ENCODE peak calls at places on chromosomes 12 and 14, in nine cellular contexts. Y, V, C, R, Z, N, U, M and W are unnamed samples.

GRCh38 chr12:114404451-114405198 is 1.3 kb downstream of the TBX5 start:
- DNase-seq in Y (peak), R (no peak), V (peak), M (no peak), N (no peak), U (no peak), C (no peak), Z (no peak), W (no peak)

GRCh38 chr12:53096761-53097160 is 706 bp upstream of the IGFBP6 start:
- DNase-seq in V (no peak), U (peak), C (no peak), R (no peak), N (no peak), M (no peak), Z (no peak), Y (no peak), W (no peak)

GRCh38 chr12:82474181-82474797 is 116.0 kb downstream of the METTL25 start:
- DNase-seq in C (no peak), R (no peak), U (no peak), Z (no peak), M (no peak), N (no peak), V (no peak), Y (no peak), W (no peak)

GRCh38 chr14:20679907-20680306 is 4.5 kb upstream of the RNASE4 start:
- DNase-seq in R (no peak), U (no peak), Y (peak), M (no peak), N (peak), Z (no peak), V (peak), C (no peak), W (no peak)

GRCh38 chr14:105476937-105477658 is 2.5 kb downstream of the CRIP2 start:
- DNase-seq in R (no peak), U (no peak), C (no peak), Z (no peak), M (no peak), V (no peak), Y (peak), N (no peak), W (no peak)

GRCh38 chr12:120229071-120229582 is 28.2 kb upstream of the RPLP0 start:
- DNase-seq in Y (peak), U (no peak), Z (no peak), C (peak), R (peak), V (no peak), N (no peak), M (no peak), W (no peak)

GRCh38 chr14:98731701-98732100 is 540.3 kb downstream of the BCL11B start:
- DNase-seq in N (no peak), Z (no peak), C (no peak), M (no peak), U (no peak), R (no peak), V (no peak), Y (no peak), W (no peak)

GRCh38 chr12:131047789-131048610 is 94.3 kb downstream of the ADGRD1 start:
- DNase-seq in U (no peak), C (peak), Y (peak), M (no peak), V (no peak), Z (no peak), R (no peak), N (no peak), W (no peak)

GRCh38 chr12:2640709-2641108 is 154.1 kb upstream of the FKBP4 start:
- DNase-seq in M (peak), Z (peak), N (no peak), R (no peak), U (peak), Y (peak), C (no peak), V (peak), W (peak)

GRCh38 chr12:32005496-32006125 is 46.4 kb downstream of the RESF1 start:
- DNase-seq in R (no peak), Y (no peak), U (no peak), Z (no peak), V (no peak), C (no peak), N (no peak), M (no peak), W (no peak)

GRCh38 chr12:13141686-13142085 is 38.2 kb upstream of the GSG1 start:
- DNase-seq in V (no peak), U (no peak), C (no peak), N (no peak), R (no peak), Y (peak), M (no peak), Z (no peak), W (no peak)

GRCh38 chr12:91133871-91134270 is 22.6 kb upstream of the LUM start:
- DNase-seq in R (no peak), Z (no peak), C (no peak), U (no peak), V (peak), M (no peak), N (no peak), Y (no peak), W (peak)

GRCh38 chr12:53811606-53812005 is 59.8 kb upstream of the CISTR start:
- DNase-seq in N (no peak), Z (no peak), Y (no peak), U (no peak), R (no peak), M (no peak), C (no peak), V (no peak), W (no peak)

GRCh38 chr12:116864371-116865160 is 16.7 kb downstream of the HRK start:
- DNase-seq in R (no peak), U (peak), Z (no peak), N (no peak), Y (no peak), M (no peak), V (peak), C (no peak), W (peak)

GRCh38 chr14:77653473-77653872 is 37.0 kb upstream of the SPTLC2 start:
- DNase-seq in M (no peak), V (no peak), C (peak), U (no peak), N (no peak), Y (no peak), R (no peak), Z (no peak), W (no peak)

GRCh38 chr12:6792522-6793201 is 3.3 kb downstream of the CD4 start:
- DNase-seq in U (peak), V (peak), Z (no peak), M (no peak), N (no peak), C (no peak), Y (peak), R (peak), W (no peak)

GRCh38 chr12:92759634-92760268 is 57.0 kb downstream of the PLEKHG7 start:
- DNase-seq in C (no peak), V (peak), R (no peak), Z (peak), Y (no peak), M (no peak), N (no peak), U (no peak), W (peak)

GRCh38 chr14:72613975-72614319 is 280.0 kb downstream of the DPF3 start:
- DNase-seq in M (no peak), U (no peak), R (no peak), N (no peak), C (no peak), Z (no peak), V (no peak), Y (no peak), W (no peak)

GRCh38 chr12:40569626-40570179 is 122.5 kb upstream of the CNTN1 start:
- DNase-seq in V (peak), Y (no peak), U (no peak), C (no peak), Z (no peak), N (no peak), M (no peak), R (no peak), W (no peak)

GRCh38 chr12:12684375-12685106 is 11.4 kb downstream of the GPR19 start:
- DNase-seq in M (peak), N (no peak), Z (no peak), Y (peak), R (no peak), V (peak), C (peak), U (no peak), W (no peak)

GRCh38 chr12:43029971-43030370 is 440.4 kb upstream of the PRICKLE1 start:
- DNase-seq in V (peak), M (no peak), Z (no peak), R (no peak), C (no peak), U (no peak), Y (no peak), N (no peak), W (no peak)

GRCh38 chr14:37195327-37195726 is 2.4 kb upstream of the MIPOL1 start:
- DNase-seq in V (peak), U (no peak), Z (no peak), N (no peak), Y (no peak), C (no peak), R (no peak), M (no peak), W (peak)

GRCh38 chr14:100067481-100067880 is 2.3 kb downstream of the EVL start:
- DNase-seq in N (no peak), Y (no peak), C (peak), Z (no peak), R (no peak), V (no peak), M (no peak), U (no peak), W (no peak)

GRCh38 chr12:9940370-9940769 is 8.2 kb upstream of the CLEC2A start:
- DNase-seq in R (no peak), V (peak), C (peak), Z (no peak), U (no peak), M (peak), Y (no peak), N (no peak), W (no peak)

GRCh38 chr12:5945071-5946008 is at the start of gene ANO2:
- DNase-seq in V (no peak), Y (peak), R (no peak), C (no peak), Z (no peak), M (peak), N (no peak), U (no peak), W (no peak)

GRCh38 chr12:102551186-102551585 is 70.8 kb upstream of the IGF1 start:
- DNase-seq in U (no peak), M (no peak), V (no peak), R (no peak), N (no peak), Y (no peak), C (no peak), Z (no peak), W (no peak)

GRCh38 chr14:87286191-87286590 is 706.8 kb downstream of the GALC start:
- DNase-seq in R (no peak), V (no peak), N (no peak), U (no peak), M (no peak), Y (no peak), Z (no peak), C (no peak), W (no peak)

GRCh38 chr12:104578453-104578852 is 121.7 kb downstream of the CHST11 start:
- DNase-seq in U (no peak), V (peak), N (no peak), M (no peak), C (no peak), Y (no peak), Z (peak), R (no peak), W (peak)

GRCh38 chr14:50113381-50113811 is 3.0 kb downstream of the VCPKMT start:
- DNase-seq in C (no peak), V (no peak), M (no peak), N (no peak), Z (no peak), R (no peak), Y (no peak), U (no peak), W (no peak)

GRCh38 chr14:94124582-94125377 is 4.6 kb downstream of the IFI27L2 start:
- DNase-seq in M (no peak), Z (no peak), V (no peak), R (no peak), U (no peak), N (no peak), C (no peak), Y (no peak), W (no peak)

GRCh38 chr14:20684662-20685456 is 499 bp downstream of the RNASE4 start:
- DNase-seq in M (no peak), U (peak), Z (no peak), N (no peak), V (peak), C (no peak), Y (peak), R (peak), W (no peak)

GRCh38 chr14:52000019-52000582 is 10.8 kb downstream of the RTRAF start:
- DNase-seq in Y (no peak), C (no peak), M (no peak), N (no peak), R (no peak), U (no peak), V (peak), Z (no peak), W (no peak)

GRCh38 chr14:68181395-68182326 is 362.1 kb downstream of the RAD51B start:
- DNase-seq in C (no peak), Y (no peak), R (no peak), M (no peak), V (peak), U (no peak), N (no peak), Z (no peak), W (no peak)

GRCh38 chr12:132429122-132429931 is 60.6 kb upstream of the FBRSL1 start:
- DNase-seq in M (no peak), V (no peak), N (no peak), C (no peak), Z (no peak), R (no peak), U (no peak), Y (peak), W (no peak)

GRCh38 chr12:111775205-111776193 is 8.8 kb downstream of the ALDH2 start:
- DNase-seq in M (no peak), C (peak), Y (peak), V (peak), U (peak), R (peak), Z (peak), N (no peak), W (peak)

GRCh38 chr12:20370001-20370381 is 1.7 kb downstream of the PDE3A start:
- DNase-seq in R (peak), M (peak), Z (no peak), N (no peak), U (peak), C (no peak), Y (peak), V (no peak), W (no peak)

GRCh38 chr12:29427964-29428363 is 47.0 kb upstream of the ERGIC2 start:
- DNase-seq in U (no peak), M (peak), R (no peak), Y (peak), N (no peak), Z (no peak), C (peak), V (no peak), W (no peak)

GRCh38 chr12:68804654-68805591 is 3.1 kb upstream of the MDM2 start:
- DNase-seq in U (no peak), Z (no peak), R (no peak), M (no peak), V (no peak), Y (peak), C (no peak), N (no peak), W (no peak)

GRCh38 chr14:29671034-29671433 is 256.6 kb downstream of the PRKD1 start:
- DNase-seq in Y (no peak), R (no peak), C (no peak), M (no peak), V (peak), N (no peak), U (no peak), Z (no peak), W (no peak)

GRCh38 chr12:4562034-4562657 is at the start of gene DYRK4:
- DNase-seq in N (no peak), Z (peak), M (peak), R (peak), V (peak), U (peak), Y (peak), C (no peak), W (peak)
- H3K4me3 ChIP-seq in N (no peak), Z (peak), M (peak), R (peak), V (peak), U (peak), Y (peak), C (no peak), W (peak)

GRCh38 chr14:32202468-32202865 is 602 bp downstream of the RNU6-8 start:
- DNase-seq in M (no peak), C (no peak), U (no peak), Y (no peak), V (peak), Z (no peak), N (no peak), R (no peak), W (no peak)

GRCh38 chr14:32200368-32201195 is 1.3 kb upstream of the RNU6-7 start:
- DNase-seq in C (peak), N (no peak), U (no peak), M (no peak), Z (no peak), Y (no peak), R (no peak), V (no peak), W (no peak)

GRCh38 chr14:32202941-32203882 is at the start of gene RNU6-8:
- DNase-seq in U (peak), V (peak), M (peak), N (peak), C (peak), R (peak), Z (peak), Y (peak), W (peak)

GRCh38 chr14:32201196-32201815 is 539 bp upstream of the RNU6-7 start:
- DNase-seq in Y (peak), Z (no peak), R (peak), N (peak), C (peak), V (peak), M (peak), U (peak), W (no peak)

GRCh38 chr14:32201816-32202467 is at the start of gene RNU6-7:
- DNase-seq in N (no peak), C (no peak), V (peak), Y (peak), Z (no peak), R (peak), U (peak), M (no peak), W (no peak)
- H3K4me3 ChIP-seq in N (peak), C (peak), V (peak), Y (peak), Z (peak), R (peak), U (peak), M (peak), W (peak)

DNA sequence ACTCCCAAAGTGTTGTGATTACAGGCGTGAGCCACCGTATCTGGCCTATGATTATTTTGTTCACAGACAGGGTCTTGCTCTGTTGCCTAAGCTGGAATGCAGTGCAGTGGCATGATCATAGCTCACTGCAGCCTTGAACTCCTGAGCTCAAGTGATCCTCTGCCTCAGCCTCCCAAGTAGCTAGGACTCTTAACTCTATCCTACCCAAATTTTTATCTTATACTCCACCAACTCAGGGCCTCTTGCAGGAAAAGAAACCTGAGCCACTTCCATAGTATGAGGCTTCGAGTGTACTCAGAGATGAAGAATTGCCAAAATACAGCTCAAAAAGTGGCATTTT is 828 bp downstream of the MMAB start:
- DNase-seq in Z (no peak), M (no peak), V (no peak), Y (no peak), R (no peak), U (no peak), C (no peak), N (no peak), W (no peak)
- H3K4me3 ChIP-seq in Z (peak), M (peak), V (no peak), Y (no peak), R (peak), U (peak), C (peak), N (peak), W (peak)

GRCh38 chr14:75198291-75198933 is 22.0 kb upstream of the TMED10 start:
- DNase-seq in Y (peak), Z (no peak), C (no peak), M (no peak), N (no peak), R (peak), V (no peak), U (peak), W (no peak)
- H3K4me3 ChIP-seq in Y (no peak), Z (no peak), C (no peak), M (no peak), N (no peak), R (no peak), V (no peak), U (no peak), W (no peak)

GRCh38 chr12:50923361-50924130 is 28.8 kb upstream of the HIGD1C start:
- DNase-seq in Y (no peak), Z (no peak), R (no peak), N (no peak), U (no peak), M (no peak), C (peak), V (no peak), W (no peak)
- H3K4me3 ChIP-seq in Y (peak), Z (peak), R (peak), N (peak), U (peak), M (no peak), C (peak), V (no peak), W (no peak)

GRCh38 chr14:60658116-60658515 is 8.8 kb upstream of the SIX1 start:
- DNase-seq in N (no peak), V (no peak), R (no peak), C (peak), M (no peak), U (no peak), Y (no peak), Z (no peak), W (no peak)

GRCh38 chr14:60658909-60659585 is 9.8 kb upstream of the SIX1 start:
- DNase-seq in C (peak), U (no peak), Z (no peak), M (no peak), Y (no peak), R (no peak), V (peak), N (no peak), W (peak)

GRCh38 chr14:60656755-60657608 is 7.7 kb upstream of the SIX1 start:
- DNase-seq in V (peak), N (no peak), Z (no peak), M (no peak), Y (peak), U (peak), C (peak), R (peak), W (peak)

GRCh38 chr14:60655898-60656754 is 6.8 kb upstream of the SIX1 start:
- DNase-seq in U (no peak), V (peak), R (peak), Y (no peak), C (no peak), M (no peak), Z (no peak), N (no peak), W (peak)

DNA sequence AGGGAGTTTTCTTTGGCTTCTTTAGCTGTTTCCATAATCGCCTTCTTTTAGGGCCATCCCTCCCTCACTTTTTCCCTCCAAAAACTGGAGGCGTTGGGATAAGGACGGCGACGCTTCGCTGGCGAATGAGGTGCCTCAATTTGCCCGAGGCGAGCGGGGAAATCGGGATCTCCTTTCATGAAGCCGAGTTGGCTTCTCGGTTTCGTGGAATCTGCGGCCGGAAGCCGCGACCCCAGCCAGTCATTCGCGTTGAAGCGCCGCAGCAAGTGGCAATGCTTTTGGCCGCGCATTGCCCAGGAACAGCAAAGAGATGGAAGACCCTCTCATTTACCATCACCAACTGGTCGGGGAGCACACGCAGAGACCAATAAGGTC is 8.3 kb upstream of the SIX1 start:
- DNase-seq in M (no peak), Y (no peak), C (peak), R (no peak), U (no peak), Z (no peak), V (no peak), N (no peak), W (no peak)
- H3K4me3 ChIP-seq in M (peak), Y (peak), C (peak), R (peak), U (peak), Z (peak), V (peak), N (no peak), W (peak)